ENCODE peak calls at places on chromosomes 11 and 22, in six cellular contexts. W, C, M, I, P and L are unnamed samples.

GRCh38 chr11:77602385-77603105 is 12.8 kb downstream of the AQP11 start:
- DNase-seq in W (no peak), C (no peak), M (no peak), I (peak; percentile 93), P (no peak), L (no peak)

GRCh38 chr22:46619830-46620501 is at the start of gene GRAMD4:
- DNase-seq in W (no peak), C (peak; percentile 79), M (peak; percentile 58), I (peak; percentile 19), P (peak; percentile 83), L (peak; percentile 57)

GRCh38 chr22:19578180-19579004 is 54.2 kb upstream of the CLDN5 start:
- DNase-seq in W (no peak), C (no peak), M (no peak), I (no peak), P (no peak), L (no peak)

GRCh38 chr11:126391970-126392637 is 36.6 kb downstream of the ST3GAL4 start:
- DNase-seq in W (peak; percentile 36), C (no peak), M (peak; percentile 26), I (no peak), P (peak; percentile 54), L (no peak)

GRCh38 chr22:19714320-19715252 is at the start of gene SEPTIN5:
- DNase-seq in W (no peak), C (peak; percentile 52), M (no peak), I (no peak), P (peak; percentile 82), L (no peak)

GRCh38 chr11:47399860-47400812 is 8.3 kb upstream of the SLC39A13 start:
- DNase-seq in W (no peak), C (peak; percentile 54), M (no peak), I (no peak), P (peak; percentile 85), L (peak; percentile 64)

GRCh38 chr22:42366815-42367581 is 65.2 kb downstream of the NFAM1 start:
- DNase-seq in W (no peak), C (no peak), M (no peak), I (no peak), P (no peak), L (no peak)

GRCh38 chr11:22670803-22671202 is 4.4 kb downstream of the GAS2 start:
- DNase-seq in W (no peak), C (no peak), M (no peak), I (no peak), P (no peak), L (no peak)

GRCh38 chr11:100980156-100980555 is 149.5 kb downstream of the PGR start:
- DNase-seq in W (no peak), C (no peak), M (no peak), I (no peak), P (no peak), L (no peak)

GRCh38 chr11:10453261-10453660 is 1.8 kb upstream of the AMPD3 start:
- DNase-seq in W (no peak), C (no peak), M (no peak), I (no peak), P (no peak), L (no peak)

DNA sequence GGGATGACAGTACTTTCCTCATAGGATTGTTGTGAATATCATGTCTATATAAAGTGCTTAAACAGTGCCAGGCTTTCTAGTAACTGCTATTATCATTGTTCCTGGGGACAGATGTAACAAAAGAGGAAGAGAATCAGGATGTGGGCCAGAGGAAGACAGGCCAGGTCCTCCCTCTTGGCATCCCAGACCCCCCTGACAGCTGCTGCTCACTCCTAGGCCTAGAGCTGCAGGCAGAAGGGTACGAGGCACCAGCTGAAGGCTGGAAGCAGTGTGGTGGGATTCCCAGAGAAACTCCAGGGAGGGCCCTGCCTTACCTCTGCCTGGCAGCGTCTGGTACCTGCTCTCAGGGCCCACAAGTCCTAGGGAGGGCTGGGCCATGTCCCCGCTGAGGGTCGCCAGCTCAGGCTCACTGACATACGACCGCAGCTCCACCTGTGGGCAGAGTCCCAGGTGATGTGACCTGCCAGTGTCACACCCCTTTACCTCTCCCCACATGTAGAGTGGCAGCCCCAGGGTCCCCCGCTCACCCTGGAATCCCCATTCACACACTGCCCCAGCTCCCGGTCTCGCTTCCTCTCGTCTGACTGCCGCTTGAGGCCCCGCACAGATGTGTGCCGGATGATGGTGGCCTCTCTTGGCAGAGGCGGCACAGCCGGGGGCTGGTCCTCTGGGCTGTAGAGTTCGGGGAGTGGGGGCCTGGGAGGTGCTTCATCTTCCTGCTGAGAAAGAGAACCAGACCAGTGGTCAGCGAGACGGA is 52.2 kb downstream of the C11orf58 start:
- DNase-seq in W (peak; percentile 63), C (no peak), M (no peak), I (no peak), P (no peak), L (no peak)
- TF ChIP-seq CTCF in W (no peak), C (no peak), M (no peak), I (no peak), P (no peak), L (no peak)

DNA sequence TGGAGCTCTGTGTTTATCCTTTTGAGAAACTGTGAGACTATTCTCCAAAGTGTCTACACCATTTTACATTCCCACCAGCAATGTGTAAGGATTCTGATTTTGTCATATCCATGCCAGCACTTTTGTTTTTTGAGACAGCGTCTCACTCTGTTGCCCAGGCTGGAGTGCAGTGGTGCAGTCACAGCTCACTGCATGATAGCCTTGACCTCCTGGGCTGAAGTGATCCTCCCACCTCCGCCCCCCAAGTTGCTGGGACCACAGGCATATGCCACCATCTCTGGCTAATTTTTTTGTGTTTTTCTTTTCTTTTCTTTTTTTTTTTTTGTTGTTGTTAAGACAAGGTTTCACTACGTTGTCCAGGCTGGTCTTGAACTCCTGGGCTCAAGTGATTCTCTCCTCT is 35.3 kb downstream of the PPP6R3 start:
- DNase-seq in W (no peak), C (no peak), M (no peak), I (no peak), P (no peak), L (no peak)
- H3K4me1 ChIP-seq in W (peaks cover 45% of the 10 kb centered on the region), C (peaks cover 73% of the 10 kb centered on the region), M (peaks cover 34% of the 10 kb centered on the region), I (no peaks in the 10 kb centered on the region), P (peaks cover 18% of the 10 kb centered on the region), L (peaks cover 21% of the 10 kb centered on the region)

GRCh38 chr11:134228625-134229024 is 4.2 kb downstream of the VPS26B start:
- DNase-seq in W (no peak), C (no peak), M (no peak), I (peak; percentile 45), P (no peak), L (no peak)
- TF ChIP-seq CTCF in W (no peak), C (no peak), M (no peak), I (no peak), P (no peak), L (no peak)

GRCh38 chr11:65562020-65562419 is 3.9 kb upstream of the LTBP3 start:
- DNase-seq in W (no peak), C (no peak), M (no peak), I (no peak), P (no peak), L (no peak)
- H3K4me1 ChIP-seq in W (peaks cover 42% of the 10 kb centered on the region), C (peaks cover 41% of the 10 kb centered on the region), M (peaks cover 29% of the 10 kb centered on the region), I (peaks cover 45% of the 10 kb centered on the region), P (peaks cover 20% of the 10 kb centered on the region), L (peaks cover 20% of the 10 kb centered on the region)